ENCODE peak calls at places on chromosomes 12 and 14, in seven cellular contexts. One of them, this sample, is unnamed.

GRCh38 chr12:131923260-131923659 is 5.8 kb upstream of the PUS1 start:
- DNase-seq in sigmoid colon: peak; percentile 65
- DNase-seq in NB4: no peak
- DNase-seq in transverse colon: peak; percentile 58
- DNase-seq in IMR-90: no peak
- DNase-seq in suprapubic skin: no peak
- DNase-seq in right lobe of liver: no peak
- DNase-seq in this sample: no peak

GRCh38 chr14:89508863-89509262 is 91.8 kb upstream of the FOXN3 start:
- DNase-seq in sigmoid colon: no peak
- DNase-seq in IMR-90: no peak
- DNase-seq in suprapubic skin: no peak
- DNase-seq in transverse colon: no peak
- DNase-seq in right lobe of liver: no peak
- DNase-seq in NB4: no peak
- DNase-seq in this sample: no peak

GRCh38 chr14:54435500-54435981 is 5.6 kb downstream of the CNIH1 start:
- DNase-seq in right lobe of liver: no peak
- DNase-seq in sigmoid colon: no peak
- DNase-seq in IMR-90: peak; percentile 84
- DNase-seq in suprapubic skin: no peak
- DNase-seq in transverse colon: no peak
- DNase-seq in NB4: no peak
- DNase-seq in this sample: no peak

GRCh38 chr12:3629082-3629830 is 123.7 kb downstream of the CRACR2A start:
- DNase-seq in transverse colon: no peak
- DNase-seq in sigmoid colon: no peak
- DNase-seq in IMR-90: no peak
- DNase-seq in NB4: no peak
- DNase-seq in suprapubic skin: no peak
- DNase-seq in right lobe of liver: no peak
- DNase-seq in this sample: no peak

GRCh38 chr14:75184447-75184846 is 8.0 kb upstream of the TMED10 start:
- DNase-seq in NB4: peak; percentile 72
- DNase-seq in transverse colon: no peak
- DNase-seq in sigmoid colon: no peak
- DNase-seq in IMR-90: peak; percentile 57
- DNase-seq in suprapubic skin: no peak
- DNase-seq in right lobe of liver: no peak
- DNase-seq in this sample: no peak

GRCh38 chr14:105860615-105861580 is 334.5 kb downstream of the TMEM121 start:
- DNase-seq in NB4: no peak
- DNase-seq in suprapubic skin: peak; percentile 42
- DNase-seq in transverse colon: peak; percentile 14
- DNase-seq in sigmoid colon: peak; percentile 40
- DNase-seq in right lobe of liver: peak; percentile 26
- DNase-seq in IMR-90: no peak
- DNase-seq in this sample: no peak

GRCh38 chr12:112349440-112349839 is 32.8 kb downstream of the HECTD4 start:
- DNase-seq in right lobe of liver: no peak
- DNase-seq in NB4: no peak
- DNase-seq in suprapubic skin: no peak
- DNase-seq in transverse colon: no peak
- DNase-seq in IMR-90: peak; percentile 41
- DNase-seq in sigmoid colon: no peak
- DNase-seq in this sample: no peak

GRCh38 chr14:99673328-99674063 is 10.6 kb upstream of the CYP46A1 start:
- DNase-seq in right lobe of liver: no peak
- DNase-seq in NB4: no peak
- DNase-seq in transverse colon: no peak
- DNase-seq in suprapubic skin: no peak
- DNase-seq in sigmoid colon: peak; percentile 46
- DNase-seq in IMR-90: no peak
- DNase-seq in this sample: no peak

GRCh38 chr12:57864811-57865751 is 18.6 kb upstream of the CTDSP2 start:
- DNase-seq in IMR-90: peak; percentile 77
- DNase-seq in NB4: peak; percentile 67
- DNase-seq in sigmoid colon: peak; percentile 91
- DNase-seq in right lobe of liver: peak; percentile 69
- DNase-seq in suprapubic skin: peak; percentile 85
- DNase-seq in transverse colon: peak; percentile 82
- DNase-seq in this sample: peak; percentile 64

GRCh38 chr14:35286707-35287106 is 5.5 kb upstream of the PSMA6 start:
- DNase-seq in NB4: peak; percentile 89
- DNase-seq in sigmoid colon: no peak
- DNase-seq in suprapubic skin: no peak
- DNase-seq in IMR-90: no peak
- DNase-seq in transverse colon: no peak
- DNase-seq in right lobe of liver: no peak
- DNase-seq in this sample: no peak

GRCh38 chr12:114827460-114827859 is 143.5 kb upstream of the TBX3 start:
- DNase-seq in suprapubic skin: no peak
- DNase-seq in sigmoid colon: no peak
- DNase-seq in IMR-90: no peak
- DNase-seq in right lobe of liver: no peak
- DNase-seq in NB4: no peak
- DNase-seq in transverse colon: no peak
- DNase-seq in this sample: no peak

GRCh38 chr14:59438148-59438766 is 26.9 kb downstream of the GPR135 start:
- DNase-seq in IMR-90: peak; percentile 78
- DNase-seq in transverse colon: no peak
- DNase-seq in sigmoid colon: no peak
- DNase-seq in right lobe of liver: no peak
- DNase-seq in suprapubic skin: no peak
- DNase-seq in NB4: peak; percentile 41
- DNase-seq in this sample: no peak

GRCh38 chr14:26773906-26774593 is 176.2 kb upstream of the NOVA1 start:
- DNase-seq in right lobe of liver: no peak
- DNase-seq in suprapubic skin: no peak
- DNase-seq in sigmoid colon: no peak
- DNase-seq in IMR-90: no peak
- DNase-seq in transverse colon: no peak
- DNase-seq in NB4: no peak
- DNase-seq in this sample: no peak

GRCh38 chr14:95318870-95319311 is 817 bp downstream of the CLMN start:
- DNase-seq in transverse colon: no peak
- DNase-seq in sigmoid colon: no peak
- DNase-seq in NB4: no peak
- DNase-seq in suprapubic skin: no peak
- DNase-seq in right lobe of liver: no peak
- DNase-seq in IMR-90: no peak
- DNase-seq in this sample: no peak

GRCh38 chr14:54446201-54446693 is 5.1 kb upstream of the CNIH1 start:
- DNase-seq in transverse colon: peak; percentile 64
- DNase-seq in NB4: peak; percentile 80
- DNase-seq in suprapubic skin: no peak
- DNase-seq in IMR-90: no peak
- DNase-seq in sigmoid colon: no peak
- DNase-seq in right lobe of liver: no peak
- DNase-seq in this sample: peak; percentile 30

GRCh38 chr12:30926243-30927209 is at the start of gene TSPAN11:
- DNase-seq in suprapubic skin: no peak
- DNase-seq in IMR-90: peak; percentile 26
- DNase-seq in NB4: no peak
- DNase-seq in sigmoid colon: no peak
- DNase-seq in right lobe of liver: no peak
- DNase-seq in transverse colon: no peak
- DNase-seq in this sample: no peak

GRCh38 chr14:45249847-45250575 is 3.0 kb downstream of the MIS18BP1 start:
- DNase-seq in right lobe of liver: no peak
- DNase-seq in transverse colon: no peak
- DNase-seq in IMR-90: peak; percentile 94
- DNase-seq in suprapubic skin: no peak
- DNase-seq in sigmoid colon: peak; percentile 74
- DNase-seq in NB4: peak; percentile 84
- DNase-seq in this sample: no peak

GRCh38 chr14:85050180-85050579 is 479.8 kb upstream of the FLRT2 start:
- DNase-seq in sigmoid colon: no peak
- DNase-seq in transverse colon: no peak
- DNase-seq in NB4: no peak
- DNase-seq in suprapubic skin: no peak
- DNase-seq in right lobe of liver: no peak
- DNase-seq in IMR-90: no peak
- DNase-seq in this sample: no peak

GRCh38 chr12:65734226-65734625 is 90.1 kb upstream of the HMGA2 start:
- DNase-seq in transverse colon: no peak
- DNase-seq in IMR-90: no peak
- DNase-seq in NB4: no peak
- DNase-seq in sigmoid colon: no peak
- DNase-seq in suprapubic skin: no peak
- DNase-seq in right lobe of liver: no peak
- DNase-seq in this sample: no peak

GRCh38 chr14:103542545-103543088 is 13.6 kb downstream of the TRMT61A start:
- DNase-seq in sigmoid colon: peak; percentile 86
- DNase-seq in NB4: no peak
- DNase-seq in right lobe of liver: no peak
- DNase-seq in transverse colon: peak; percentile 66
- DNase-seq in suprapubic skin: no peak
- DNase-seq in IMR-90: no peak
- DNase-seq in this sample: no peak

GRCh38 chr12:50927356-50927755 is 25.0 kb upstream of the HIGD1C start:
- DNase-seq in IMR-90: no peak
- DNase-seq in suprapubic skin: no peak
- DNase-seq in sigmoid colon: no peak
- DNase-seq in NB4: no peak
- DNase-seq in right lobe of liver: no peak
- DNase-seq in transverse colon: no peak
- DNase-seq in this sample: no peak

GRCh38 chr12:4353785-4354208 is 25.7 kb downstream of the FGF23 start:
- DNase-seq in transverse colon: no peak
- DNase-seq in suprapubic skin: no peak
- DNase-seq in right lobe of liver: no peak
- DNase-seq in NB4: peak; percentile 22
- DNase-seq in sigmoid colon: no peak
- DNase-seq in IMR-90: no peak
- DNase-seq in this sample: no peak

GRCh38 chr14:43914041-43914693 is 592.9 kb downstream of the FSCB start:
- DNase-seq in NB4: no peak
- DNase-seq in right lobe of liver: no peak
- DNase-seq in sigmoid colon: no peak
- DNase-seq in IMR-90: no peak
- DNase-seq in suprapubic skin: no peak
- DNase-seq in transverse colon: no peak
- DNase-seq in this sample: no peak
- TF ChIP-seq CTCF in NB4: no peak
- TF ChIP-seq CTCF in right lobe of liver: no peak
- TF ChIP-seq CTCF in sigmoid colon: no peak
- TF ChIP-seq CTCF in IMR-90: no peak
- TF ChIP-seq CTCF in suprapubic skin: no peak
- TF ChIP-seq CTCF in transverse colon: no peak
- TF ChIP-seq CTCF in this sample: no peak

DNA sequence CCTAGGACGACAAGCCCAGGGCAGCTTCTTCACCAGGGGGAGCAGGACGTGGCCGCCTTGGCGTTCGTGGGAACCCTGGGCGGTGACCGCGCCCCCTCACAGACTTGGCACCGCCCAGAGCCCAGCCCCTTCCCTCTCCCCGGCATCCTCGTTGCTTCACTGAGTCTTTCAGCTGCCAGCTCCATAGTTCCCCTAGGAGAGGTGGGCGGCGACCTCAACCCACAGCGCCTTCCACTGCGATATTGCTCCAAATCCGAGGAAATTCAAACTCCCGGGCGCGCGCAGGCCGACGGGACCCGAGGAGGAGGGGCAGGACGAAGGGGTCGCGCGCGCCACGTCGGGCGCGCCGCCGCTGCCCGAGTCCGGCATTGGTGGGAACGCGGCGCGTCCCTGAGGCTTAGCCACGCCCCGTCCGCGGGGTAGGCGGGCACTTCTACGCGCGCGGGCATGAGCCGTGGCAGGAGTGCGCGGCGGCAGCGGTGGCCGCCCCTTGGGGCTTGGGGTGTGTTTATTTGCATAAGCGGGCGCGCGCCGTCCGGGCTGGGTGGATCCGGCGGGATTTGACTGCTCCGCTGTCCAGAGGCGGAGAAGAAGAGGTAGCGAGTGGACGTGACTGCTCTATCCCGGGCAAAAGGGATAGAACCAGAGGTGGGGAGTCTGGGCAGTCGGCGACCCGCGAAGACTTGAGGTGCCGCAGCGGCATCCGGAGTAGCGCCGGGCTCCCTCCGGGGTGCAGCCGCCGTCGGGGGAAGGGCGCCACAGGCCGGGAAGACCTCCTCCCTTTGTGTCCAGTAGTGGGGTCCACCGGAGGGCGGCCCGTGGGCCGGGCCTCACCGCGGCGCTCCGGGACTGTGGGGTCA is at the start of the genes APAF1 and IKBIP:
- DNase-seq in sigmoid colon: peak; percentile 97
- DNase-seq in IMR-90: peak; percentile 94
- DNase-seq in suprapubic skin: peak; percentile 98
- DNase-seq in NB4: peak; percentile 99
- DNase-seq in right lobe of liver: peak; percentile 99
- DNase-seq in transverse colon: peak; percentile 99
- DNase-seq in this sample: peak; percentile 98
- TF ChIP-seq POLR2A in sigmoid colon: peak; percentile 82
- TF ChIP-seq POLR2A in IMR-90: peak; percentile 86
- TF ChIP-seq POLR2A in suprapubic skin: peak; percentile 40
- TF ChIP-seq POLR2A in NB4: peak; percentile 61
- TF ChIP-seq POLR2A in right lobe of liver: peak; percentile 85
- TF ChIP-seq POLR2A in transverse colon: peak; percentile 92
- TF ChIP-seq POLR2A in this sample: peak; percentile 94

GRCh38 chr12:12081836-12082497 is 11.2 kb downstream of the BCL2L14 start:
- DNase-seq in sigmoid colon: no peak
- DNase-seq in IMR-90: peak; percentile 55
- DNase-seq in suprapubic skin: no peak
- DNase-seq in NB4: peak; percentile 62
- DNase-seq in transverse colon: peak; percentile 78
- DNase-seq in right lobe of liver: no peak
- DNase-seq in this sample: no peak
- TF ChIP-seq CTCF in sigmoid colon: no peak
- TF ChIP-seq CTCF in IMR-90: peak; percentile 46
- TF ChIP-seq CTCF in suprapubic skin: no peak
- TF ChIP-seq CTCF in NB4: peak; percentile 14
- TF ChIP-seq CTCF in transverse colon: no peak
- TF ChIP-seq CTCF in right lobe of liver: peak; percentile 38
- TF ChIP-seq CTCF in this sample: no peak

GRCh38 chr14:90827919-90828610 is 11.8 kb upstream of the TTC7B start:
- DNase-seq in IMR-90: peak; percentile 76
- DNase-seq in suprapubic skin: peak; percentile 95
- DNase-seq in transverse colon: peak; percentile 94
- DNase-seq in NB4: peak; percentile 93
- DNase-seq in sigmoid colon: peak; percentile 96
- DNase-seq in right lobe of liver: peak; percentile 96
- DNase-seq in this sample: peak; percentile 94
- TF ChIP-seq POLR2A in IMR-90: no peak
- TF ChIP-seq POLR2A in suprapubic skin: peak; percentile 11
- TF ChIP-seq POLR2A in transverse colon: no peak
- TF ChIP-seq POLR2A in NB4: peak; percentile 51
- TF ChIP-seq POLR2A in sigmoid colon: no peak
- TF ChIP-seq POLR2A in right lobe of liver: peak; percentile 81
- TF ChIP-seq POLR2A in this sample: peak; percentile 47

DNA sequence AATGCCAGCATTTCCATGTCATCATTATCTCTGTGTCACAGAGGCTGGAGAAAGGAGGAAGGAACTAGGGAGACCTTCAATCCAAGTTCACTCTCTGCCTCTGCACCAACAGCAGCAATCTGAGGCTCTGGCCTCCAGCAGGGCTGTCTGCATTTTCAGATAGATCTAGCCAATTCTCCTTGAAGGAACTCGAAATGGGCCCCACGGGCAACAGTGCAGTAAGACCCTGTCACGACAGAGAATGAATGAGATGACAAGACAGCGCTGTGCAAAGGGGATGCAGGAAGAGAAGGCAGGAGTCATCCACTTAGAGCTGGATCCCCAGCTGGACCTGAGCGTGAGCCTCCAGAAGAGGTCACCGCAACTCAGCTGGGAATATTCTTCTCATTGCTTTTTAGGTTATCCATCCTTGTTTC is 183.7 kb upstream of the GZMB start:
- DNase-seq in suprapubic skin: no peak
- DNase-seq in transverse colon: peak; percentile 15
- DNase-seq in right lobe of liver: no peak
- DNase-seq in sigmoid colon: no peak
- DNase-seq in NB4: no peak
- DNase-seq in IMR-90: peak; percentile 52
- DNase-seq in this sample: no peak
- TF ChIP-seq CTCF in suprapubic skin: no peak
- TF ChIP-seq CTCF in transverse colon: no peak
- TF ChIP-seq CTCF in right lobe of liver: peak; percentile 22
- TF ChIP-seq CTCF in sigmoid colon: no peak
- TF ChIP-seq CTCF in NB4: no peak
- TF ChIP-seq CTCF in IMR-90: peak; percentile 62
- TF ChIP-seq CTCF in this sample: no peak